ENCODE peak calls at places on chromosome 11, in nine cellular contexts. A is tibial artery, X is endothelial cell, P is NCI-H1105 treated with DMSO at 0.1 percent for 48 hours, T is EH, M is fibroblast of the aortic adventitia, E is cardiac muscle cell, Q is caudate nucleus, C is iris pigment epithelial cell. N is an unnamed sample.

GRCh38 chr11:84887055-84887629 is 740.0 kb downstream of the DLG2 start:
- DNase-seq in A (no peak), X (no peak), P (no peak), T (peak; percentile 18), M (no peak), E (no peak), Q (no peak), C (peak; percentile 35), N (no peak)

GRCh38 chr11:65887026-65887722 is 1.1 kb downstream of the FIBP start:
- DNase-seq in A (no peak), X (no peak), P (no peak), T (no peak), M (no peak), E (no peak), Q (no peak), C (no peak), N (no peak)

GRCh38 chr11:47786373-47786772 is 19.2 kb upstream of the FNBP4 start:
- DNase-seq in A (no peak), X (no peak), P (peak; percentile 72), T (peak; percentile 19), M (peak; percentile 48), E (peak; percentile 70), Q (no peak), C (peak; percentile 77), N (peak; percentile 24)

GRCh38 chr11:120547871-120548681 is 36.5 kb downstream of the GRIK4 start:
- DNase-seq in A (peak; percentile 95), X (no peak), P (peak; percentile 95), T (peak; percentile 99), M (peak; percentile 90), E (peak; percentile 94), Q (peak; percentile 79), C (peak; percentile 82), N (peak; percentile 97)

GRCh38 chr11:66334605-66335442 is 1.4 kb downstream of the RIN1 start:
- DNase-seq in A (no peak), X (no peak), P (no peak), T (no peak), M (no peak), E (peak; percentile 32), Q (no peak), C (no peak), N (no peak)

GRCh38 chr11:86596861-86597632 is 75.4 kb downstream of the ME3 start:
- DNase-seq in A (no peak), X (no peak), P (no peak), T (peak; percentile 84), M (peak; percentile 26), E (peak; percentile 82), Q (no peak), C (peak; percentile 29), N (no peak)

GRCh38 chr11:126645206-126645605 is 289.7 kb downstream of the ST3GAL4 start:
- DNase-seq in A (no peak), X (no peak), P (no peak), T (peak; percentile 74), M (no peak), E (no peak), Q (no peak), C (no peak), N (no peak)

GRCh38 chr11:124861670-124862069 is 3.6 kb upstream of the ROBO3 start:
- DNase-seq in A (no peak), X (no peak), P (no peak), T (no peak), M (no peak), E (no peak), Q (no peak), C (no peak), N (no peak)

GRCh38 chr11:128757235-128757711 is 63.4 kb downstream of the FLI1 start:
- DNase-seq in A (no peak), X (no peak), P (no peak), T (peak; percentile 22), M (no peak), E (peak; percentile 71), Q (no peak), C (peak; percentile 88), N (no peak)

GRCh38 chr11:1837171-1838076 is 1.4 kb upstream of the TNNI2 start:
- DNase-seq in A (no peak), X (peak; percentile 75), P (peak; percentile 35), T (peak; percentile 59), M (peak; percentile 49), E (peak; percentile 74), Q (no peak), C (peak; percentile 45), N (peak; percentile 78)

GRCh38 chr11:73225001-73225686 is 7.1 kb downstream of the P2RY2 start:
- DNase-seq in A (peak; percentile 29), X (no peak), P (no peak), T (no peak), M (no peak), E (no peak), Q (no peak), C (no peak), N (no peak)

GRCh38 chr11:124760205-124760652 is 1.9 kb downstream of the ESAM start:
- DNase-seq in A (peak; percentile 88), X (peak; percentile 42), P (no peak), T (no peak), M (no peak), E (no peak), Q (no peak), C (no peak), N (no peak)

GRCh38 chr11:77669848-77670511 is 32.4 kb upstream of the CLNS1A start:
- DNase-seq in A (no peak), X (no peak), P (no peak), T (peak; percentile 37), M (peak; percentile 17), E (peak; percentile 18), Q (no peak), C (peak; percentile 83), N (no peak)

GRCh38 chr11:58832246-58832645 is 12.3 kb downstream of the GLYATL2 start:
- DNase-seq in A (no peak), X (no peak), P (no peak), T (peak; percentile 22), M (peak; percentile 46), E (no peak), Q (no peak), C (peak; percentile 1), N (no peak)

GRCh38 chr11:35622070-35622469 is 3.8 kb downstream of the FJX1 start:
- DNase-seq in A (no peak), X (no peak), P (peak; percentile 10), T (peak; percentile 92), M (peak; percentile 91), E (peak; percentile 88), Q (no peak), C (peak; percentile 90), N (no peak)

GRCh38 chr11:80937831-80938230 is 1497.0 kb upstream of the TENM4 start:
- DNase-seq in A (no peak), X (no peak), P (no peak), T (no peak), M (no peak), E (no peak), Q (no peak), C (no peak), N (no peak)

GRCh38 chr11:73463359-73463758 is 87.2 kb downstream of the RELT start:
- DNase-seq in A (no peak), X (no peak), P (no peak), T (peak; percentile 75), M (peak; percentile 69), E (peak; percentile 63), Q (no peak), C (peak; percentile 86), N (no peak)

GRCh38 chr11:86802146-86802545 is 1.8 kb downstream of the PRSS23 start:
- DNase-seq in A (no peak), X (no peak), P (no peak), T (no peak), M (peak; percentile 23), E (no peak), Q (no peak), C (no peak), N (no peak)

GRCh38 chr11:36308577-36308976 is 12.5 kb downstream of the PRR5L start:
- DNase-seq in A (no peak), X (no peak), P (no peak), T (no peak), M (no peak), E (no peak), Q (no peak), C (no peak), N (no peak)

GRCh38 chr11:112694813-112695212 is 266.4 kb upstream of the NCAM1 start:
- DNase-seq in A (no peak), X (no peak), P (no peak), T (peak; percentile 1), M (peak; percentile 13), E (peak; percentile 11), Q (no peak), C (peak; percentile 17), N (no peak)

GRCh38 chr11:47565340-47566165 is at the start of gene PTPMT1:
- DNase-seq in A (peak; percentile 88), X (peak; percentile 69), P (peak; percentile 13), T (peak; percentile 82), M (peak; percentile 46), E (peak; percentile 79), Q (no peak), C (peak; percentile 74), N (peak; percentile 71)

GRCh38 chr11:107018902-107019493 is 722 bp upstream of the GUCY1A2 start:
- DNase-seq in A (peak; percentile 66), X (peak; percentile 74), P (peak; percentile 24), T (peak; percentile 69), M (peak; percentile 59), E (peak; percentile 83), Q (no peak), C (peak; percentile 83), N (peak; percentile 23)

GRCh38 chr11:629237-629583 is 2.2 kb upstream of the SCT start:
- DNase-seq in A (no peak), X (no peak), P (no peak), T (no peak), M (no peak), E (no peak), Q (no peak), C (no peak), N (no peak)

GRCh38 chr11:70448983-70449567 is 50.7 kb downstream of the CTTN start:
- DNase-seq in A (no peak), X (no peak), P (no peak), T (no peak), M (no peak), E (no peak), Q (no peak), C (no peak), N (no peak)

GRCh38 chr11:27933992-27934829 is 173.7 kb downstream of the KIF18A start:
- DNase-seq in A (peak; percentile 69), X (no peak), P (no peak), T (peak; percentile 100), M (peak; percentile 43), E (peak; percentile 62), Q (no peak), C (peak; percentile 97), N (no peak)

GRCh38 chr11:44792171-44792570 is 65.4 kb downstream of the TSPAN18 start:
- DNase-seq in A (no peak), X (no peak), P (no peak), T (no peak), M (no peak), E (no peak), Q (no peak), C (no peak), N (no peak)

GRCh38 chr11:83185767-83186166 is 7.7 kb upstream of the ANKRD42 start:
- DNase-seq in A (no peak), X (no peak), P (no peak), T (no peak), M (no peak), E (no peak), Q (no peak), C (no peak), N (no peak)

GRCh38 chr11:61917357-61918109 is at the start of gene RAB3IL1:
- DNase-seq in A (no peak), X (peak; percentile 52), P (no peak), T (peak; percentile 69), M (peak; percentile 47), E (peak; percentile 68), Q (no peak), C (peak; percentile 11), N (peak; percentile 54)

GRCh38 chr11:69066122-69067112 is 17.7 kb downstream of the TPCN2 start:
- DNase-seq in A (no peak), X (no peak), P (no peak), T (no peak), M (no peak), E (no peak), Q (no peak), C (no peak), N (no peak)

GRCh38 chr11:85948884-85949283 is 93.7 kb downstream of the CCDC83 start:
- DNase-seq in A (no peak), X (no peak), P (no peak), T (peak; percentile 16), M (no peak), E (no peak), Q (no peak), C (no peak), N (no peak)

GRCh38 chr11:41177791-41178190 is 281.7 kb downstream of the LRRC4C start:
- DNase-seq in A (no peak), X (no peak), P (no peak), T (no peak), M (no peak), E (no peak), Q (no peak), C (no peak), N (no peak)

N was measured in BE2C.